ENCODE peak calls at places on chromosome 15, in four cellular contexts. One of them, this sample, is unnamed.

GRCh38 chr15:79635149-79635771 is 203.1 kb downstream of the MINAR1 start:
- DNase-seq in IMR-90: no peak
- DNase-seq in tibial artery: no peak
- DNase-seq in cardiac muscle cell: no peak
- DNase-seq in this sample: no peak

GRCh38 chr15:92992712-92993111 is 92.6 kb downstream of the CHD2 start:
- DNase-seq in IMR-90: no peak
- DNase-seq in tibial artery: no peak
- DNase-seq in cardiac muscle cell: no peak
- DNase-seq in this sample: no peak

GRCh38 chr15:71730277-71731144 is 79.8 kb upstream of the NR2E3 start:
- DNase-seq in IMR-90: peak
- DNase-seq in tibial artery: no peak
- DNase-seq in cardiac muscle cell: peak
- DNase-seq in this sample: no peak

GRCh38 chr15:25894371-25894902 is 31.3 kb upstream of the ATP10A start:
- DNase-seq in IMR-90: no peak
- DNase-seq in tibial artery: no peak
- DNase-seq in cardiac muscle cell: no peak
- DNase-seq in this sample: no peak

GRCh38 chr15:58988011-58988785 is 735 bp downstream of the RNF111 start:
- DNase-seq in IMR-90: peak
- DNase-seq in tibial artery: peak
- DNase-seq in cardiac muscle cell: peak
- DNase-seq in this sample: no peak

GRCh38 chr15:57923750-57924149 is 141.8 kb downstream of the ALDH1A2 start:
- DNase-seq in IMR-90: no peak
- DNase-seq in tibial artery: peak
- DNase-seq in cardiac muscle cell: peak
- DNase-seq in this sample: no peak

GRCh38 chr15:71385469-71385868 is 270.2 kb downstream of the THSD4 start:
- DNase-seq in IMR-90: no peak
- DNase-seq in tibial artery: no peak
- DNase-seq in cardiac muscle cell: no peak
- DNase-seq in this sample: no peak

GRCh38 chr15:45618813-45619212 is 16.0 kb upstream of the SQOR start:
- DNase-seq in IMR-90: no peak
- DNase-seq in tibial artery: no peak
- DNase-seq in cardiac muscle cell: no peak
- DNase-seq in this sample: no peak

GRCh38 chr15:55334997-55335396 is 16.0 kb downstream of the PIGB start:
- DNase-seq in IMR-90: peak
- DNase-seq in tibial artery: no peak
- DNase-seq in cardiac muscle cell: peak
- DNase-seq in this sample: no peak

GRCh38 chr15:41966920-41967465 is 5.4 kb downstream of the EHD4 start:
- DNase-seq in IMR-90: no peak
- DNase-seq in tibial artery: peak
- DNase-seq in cardiac muscle cell: no peak
- DNase-seq in this sample: no peak

GRCh38 chr15:94052711-94053110 is 178.7 kb upstream of the MCTP2 start:
- DNase-seq in IMR-90: no peak
- DNase-seq in tibial artery: no peak
- DNase-seq in cardiac muscle cell: no peak
- DNase-seq in this sample: no peak

GRCh38 chr15:86183765-86184491 is 104.3 kb downstream of the AGBL1 start:
- DNase-seq in IMR-90: no peak
- DNase-seq in tibial artery: no peak
- DNase-seq in cardiac muscle cell: no peak
- DNase-seq in this sample: no peak

GRCh38 chr15:27850961-27851636 is 248.0 kb downstream of the OCA2 start:
- DNase-seq in IMR-90: no peak
- DNase-seq in tibial artery: no peak
- DNase-seq in cardiac muscle cell: no peak
- DNase-seq in this sample: no peak

GRCh38 chr15:57610130-57610529 is 18.4 kb downstream of the MYZAP start:
- DNase-seq in IMR-90: peak
- DNase-seq in tibial artery: peak
- DNase-seq in cardiac muscle cell: peak
- DNase-seq in this sample: no peak

GRCh38 chr15:72866086-72866646 is 82.6 kb upstream of the ADPGK start:
- DNase-seq in IMR-90: no peak
- DNase-seq in tibial artery: no peak
- DNase-seq in cardiac muscle cell: no peak
- DNase-seq in this sample: no peak

GRCh38 chr15:81111018-81111417 is 23.1 kb upstream of the CFAP161 start:
- DNase-seq in IMR-90: no peak
- DNase-seq in tibial artery: no peak
- DNase-seq in cardiac muscle cell: no peak
- DNase-seq in this sample: no peak

GRCh38 chr15:70250208-70251201 is 152.8 kb upstream of the TLE3 start:
- DNase-seq in IMR-90: no peak
- DNase-seq in tibial artery: peak
- DNase-seq in cardiac muscle cell: no peak
- DNase-seq in this sample: no peak

GRCh38 chr15:87604857-87605446 is 651.6 kb downstream of the NTRK3 start:
- DNase-seq in IMR-90: no peak
- DNase-seq in tibial artery: no peak
- DNase-seq in cardiac muscle cell: peak
- DNase-seq in this sample: no peak

GRCh38 chr15:54312528-54312927 is 334.3 kb downstream of the UNC13C start:
- DNase-seq in IMR-90: no peak
- DNase-seq in tibial artery: no peak
- DNase-seq in cardiac muscle cell: no peak
- DNase-seq in this sample: no peak

DNA sequence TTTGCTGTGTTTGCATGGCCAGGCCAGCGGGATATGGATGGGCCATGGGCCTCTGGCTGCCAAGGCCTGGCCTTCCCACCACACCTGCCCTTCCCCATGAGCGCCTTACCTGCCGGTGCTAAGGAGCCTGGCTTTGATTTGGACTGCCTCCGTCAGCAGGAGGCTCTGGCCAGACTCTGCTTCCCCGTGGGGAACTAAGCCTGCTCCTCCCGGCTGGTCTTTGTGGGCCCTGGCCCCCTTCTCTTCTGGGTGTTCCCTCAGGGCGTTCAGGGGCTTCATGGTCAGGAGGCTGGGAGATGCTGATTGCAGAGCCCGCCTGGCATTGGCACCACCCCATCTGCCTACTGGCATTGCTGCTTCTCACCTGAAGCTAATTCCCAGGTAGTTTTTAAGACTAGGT is 45.2 kb downstream of the SMAD6 start:
- DNase-seq in IMR-90: no peak
- DNase-seq in tibial artery: no peak
- DNase-seq in cardiac muscle cell: no peak
- DNase-seq in this sample: no peak
- H3K4me3 ChIP-seq in IMR-90: no peak
- H3K4me3 ChIP-seq in tibial artery: no peak
- H3K4me3 ChIP-seq in cardiac muscle cell: no peak
- H3K4me3 ChIP-seq in this sample: no peak

DNA sequence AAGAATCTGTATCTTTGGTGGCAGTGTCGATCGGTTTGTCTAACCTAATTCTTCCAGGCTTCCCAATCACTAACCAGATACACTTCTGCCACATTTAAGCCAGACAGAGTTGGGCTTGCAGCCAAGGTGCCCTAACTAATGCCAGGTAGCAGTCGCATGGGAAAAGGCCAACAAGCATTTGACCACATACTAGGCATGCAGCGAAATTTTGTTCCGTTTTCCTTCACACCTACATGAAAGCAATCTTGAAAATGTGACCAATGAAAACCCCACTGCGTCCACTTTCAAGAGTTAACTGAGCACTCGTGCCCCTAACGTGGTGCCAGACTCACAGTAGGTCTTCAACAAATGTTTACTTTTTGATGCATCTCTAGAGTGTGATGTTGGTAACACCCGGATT is 192.2 kb upstream of the TPM1 start:
- DNase-seq in IMR-90: no peak
- DNase-seq in tibial artery: no peak
- DNase-seq in cardiac muscle cell: no peak
- DNase-seq in this sample: no peak
- H3K27ac ChIP-seq in IMR-90: no peak
- H3K27ac ChIP-seq in tibial artery: no peak
- H3K27ac ChIP-seq in cardiac muscle cell: peak
- H3K27ac ChIP-seq in this sample: peak

GRCh38 chr15:100092034-100092433 is 249.7 kb downstream of the ADAMTS17 start:
- DNase-seq in IMR-90: no peak
- DNase-seq in tibial artery: no peak
- DNase-seq in cardiac muscle cell: no peak
- DNase-seq in this sample: no peak

GRCh38 chr15:100094127-100094510 is 247.7 kb downstream of the ADAMTS17 start:
- DNase-seq in IMR-90: no peak
- DNase-seq in tibial artery: no peak
- DNase-seq in cardiac muscle cell: no peak
- DNase-seq in this sample: no peak

GRCh38 chr15:100095896-100096600 is 245.7 kb downstream of the ADAMTS17 start:
- DNase-seq in IMR-90: no peak
- DNase-seq in tibial artery: no peak
- DNase-seq in cardiac muscle cell: no peak
- DNase-seq in this sample: no peak

GRCh38 chr15:100093211-100094126 is 248.3 kb downstream of the ADAMTS17 start:
- DNase-seq in IMR-90: peak
- DNase-seq in tibial artery: no peak
- DNase-seq in cardiac muscle cell: peak
- DNase-seq in this sample: no peak

GRCh38 chr15:100090411-100090810 is 251.4 kb downstream of the ADAMTS17 start:
- DNase-seq in IMR-90: no peak
- DNase-seq in tibial artery: no peak
- DNase-seq in cardiac muscle cell: no peak
- DNase-seq in this sample: no peak
- H3K4me3 ChIP-seq in IMR-90: no peak
- H3K4me3 ChIP-seq in tibial artery: no peak
- H3K4me3 ChIP-seq in cardiac muscle cell: no peak
- H3K4me3 ChIP-seq in this sample: no peak

GRCh38 chr15:74449066-74449465 is 11.9 kb downstream of the UBL7 start:
- DNase-seq in IMR-90: no peak
- DNase-seq in tibial artery: peak
- DNase-seq in cardiac muscle cell: no peak
- DNase-seq in this sample: no peak

GRCh38 chr15:74449643-74450205 is 11.2 kb downstream of the UBL7 start:
- DNase-seq in IMR-90: no peak
- DNase-seq in tibial artery: peak
- DNase-seq in cardiac muscle cell: no peak
- DNase-seq in this sample: no peak

GRCh38 chr15:74453925-74454763 is 6.8 kb downstream of the UBL7 start:
- DNase-seq in IMR-90: peak
- DNase-seq in tibial artery: peak
- DNase-seq in cardiac muscle cell: no peak
- DNase-seq in this sample: no peak

GRCh38 chr15:74451861-74452835 is 8.8 kb downstream of the UBL7 start:
- DNase-seq in IMR-90: no peak
- DNase-seq in tibial artery: peak
- DNase-seq in cardiac muscle cell: no peak
- DNase-seq in this sample: no peak

GRCh38 chr15:74451322-74451721 is 9.6 kb downstream of the UBL7 start:
- DNase-seq in IMR-90: no peak
- DNase-seq in tibial artery: peak
- DNase-seq in cardiac muscle cell: no peak
- DNase-seq in this sample: no peak
- H3K27ac ChIP-seq in IMR-90: no peak
- H3K27ac ChIP-seq in tibial artery: no peak
- H3K27ac ChIP-seq in cardiac muscle cell: no peak
- H3K27ac ChIP-seq in this sample: no peak

GRCh38 chr15:88621789-88622604 is 857 bp downstream of the AEN start:
- DNase-seq in IMR-90: peak
- DNase-seq in tibial artery: no peak
- DNase-seq in cardiac muscle cell: no peak
- DNase-seq in this sample: no peak
- H3K4me3 ChIP-seq in IMR-90: peak
- H3K4me3 ChIP-seq in tibial artery: peak
- H3K4me3 ChIP-seq in cardiac muscle cell: peak
- H3K4me3 ChIP-seq in this sample: peak